ENCODE peak calls at places on chromosome 15, in six cellular contexts. U is stimulated activated CD8-positive, alpha-beta memory T cell treated with anti-CD3 and anti-CD28 coated beads, Interleukin-15, amount 100 ng/mL, for 1 hour; D is caudate nucleus; I is CD8-positive, alpha-beta memory T cell; V is A673; Z is EL. H is an unnamed sample.

GRCh38 chr15:41730543-41730942 is 43.7 kb upstream of the MAPKBP1 start:
- DNase-seq in U (no peak), D (no peak), I (no peak), V (peak; percentile 6), Z (no peak), H (no peak)

GRCh38 chr15:62795700-62796099 is 246.8 kb upstream of the TPM1 start:
- DNase-seq in U (no peak), D (no peak), I (no peak), V (no peak), Z (no peak), H (no peak)

GRCh38 chr15:43868412-43868811 is 41.6 kb downstream of the WDR76 start:
- DNase-seq in U (no peak), D (no peak), I (no peak), V (peak; percentile 84), Z (no peak), H (no peak)

GRCh38 chr15:68632101-68632500 is 53.3 kb downstream of the CORO2B start:
- DNase-seq in U (no peak), D (no peak), I (no peak), V (no peak), Z (no peak), H (no peak)

GRCh38 chr15:29750754-29751153 is 71.5 kb downstream of the TJP1 start:
- DNase-seq in U (no peak), D (no peak), I (no peak), V (no peak), Z (no peak), H (no peak)

GRCh38 chr15:75195766-75196241 is 5.9 kb upstream of the C15orf39 start:
- DNase-seq in U (no peak), D (no peak), I (no peak), V (no peak), Z (no peak), H (no peak)

GRCh38 chr15:67735896-67736295 is 89.4 kb upstream of the SKOR1 start:
- DNase-seq in U (no peak), D (no peak), I (no peak), V (no peak), Z (no peak), H (no peak)

GRCh38 chr15:26045516-26045915 is 182.4 kb upstream of the ATP10A start:
- DNase-seq in U (no peak), D (no peak), I (no peak), V (no peak), Z (no peak), H (no peak)

GRCh38 chr15:67148196-67148701 is 82.8 kb downstream of the SMAD3 start:
- DNase-seq in U (no peak), D (no peak), I (no peak), V (peak; percentile 58), Z (peak; percentile 89), H (no peak)

GRCh38 chr15:51830279-51830806 is 890 bp downstream of the TMOD3 start:
- DNase-seq in U (no peak), D (no peak), I (no peak), V (peak; percentile 87), Z (peak; percentile 50), H (no peak)

GRCh38 chr15:52247481-52247880 is 48.1 kb downstream of the MYO5C start:
- DNase-seq in U (no peak), D (no peak), I (no peak), V (no peak), Z (no peak), H (no peak)

GRCh38 chr15:76206325-76206976 is 104.8 kb downstream of the ETFA start:
- DNase-seq in U (no peak), D (peak; percentile 39), I (no peak), V (peak; percentile 69), Z (peak; percentile 25), H (peak; percentile 2)

GRCh38 chr15:27201425-27201824 is 230.4 kb downstream of the GABRG3 start:
- DNase-seq in U (no peak), D (no peak), I (no peak), V (no peak), Z (no peak), H (no peak)

GRCh38 chr15:27490867-27491595 is 520.0 kb downstream of the GABRG3 start:
- DNase-seq in U (no peak), D (no peak), I (no peak), V (no peak), Z (no peak), H (no peak)

GRCh38 chr15:45126535-45127158 is 3.0 kb downstream of the DUOXA1 start:
- DNase-seq in U (no peak), D (no peak), I (peak; percentile 55), V (peak; percentile 56), Z (peak; percentile 36), H (no peak)

GRCh38 chr15:85063522-85063921 is 81.9 kb downstream of the PDE8A start:
- DNase-seq in U (no peak), D (no peak), I (no peak), V (no peak), Z (no peak), H (no peak)

H was measured in NCI-H1048.